ENCODE peak calls at places on chromosome 3, in four cellular contexts. L is right cardiac atrium, E is pancreas, X is thoracic aorta. W is an unnamed sample.

GRCh38 chr3:72756900-72757299 is 91.3 kb downstream of the SHQ1 start:
- DNase-seq in L (no peak), E (no peak), X (no peak), W (no peak)

GRCh38 chr3:7309707-7310106 is 448.8 kb downstream of the GRM7 start:
- DNase-seq in L (peak; percentile 79), E (no peak), X (no peak), W (no peak)

GRCh38 chr3:42728056-42728455 is 25.5 kb upstream of the HHATL start:
- DNase-seq in L (peak; percentile 60), E (peak; percentile 4), X (no peak), W (no peak)

GRCh38 chr3:188786424-188786823 is 385.3 kb upstream of the TPRG1 start:
- DNase-seq in L (no peak), E (no peak), X (no peak), W (no peak)

GRCh38 chr3:21041621-21042020 is 709.4 kb downstream of the ZNF385D start:
- DNase-seq in L (no peak), E (no peak), X (no peak), W (no peak)

GRCh38 chr3:150168694-150169093 is 198.0 kb upstream of the PFN2 start:
- DNase-seq in L (peak; percentile 47), E (peak; percentile 56), X (no peak), W (no peak)

GRCh38 chr3:180911876-180912303 is 580 bp upstream of the FXR1 start:
- DNase-seq in L (no peak), E (no peak), X (no peak), W (no peak)

GRCh38 chr3:12984023-12984823 is 89.0 kb downstream of the IQSEC1 start:
- DNase-seq in L (no peak), E (peak; percentile 68), X (no peak), W (peak; percentile 83)

GRCh38 chr3:60456180-60456579 is 795.1 kb downstream of the FHIT start:
- DNase-seq in L (no peak), E (no peak), X (no peak), W (no peak)

GRCh38 chr3:121836069-121836468 is 1.1 kb downstream of the EAF2 start:
- DNase-seq in L (no peak), E (no peak), X (no peak), W (no peak)

GRCh38 chr3:179929091-179929529 is 107.6 kb downstream of the PEX5L start:
- DNase-seq in L (peak; percentile 27), E (peak; percentile 37), X (no peak), W (peak; percentile 44)

GRCh38 chr3:126358038-126358815 is 1.0 kb upstream of the KLF15 start:
- DNase-seq in L (no peak), E (no peak), X (no peak), W (no peak)

GRCh38 chr3:64674591-64675076 is 13.2 kb downstream of the ADAMTS9 start:
- DNase-seq in L (no peak), E (no peak), X (no peak), W (no peak)
- H3K27ac ChIP-seq in L (no peak overlapping the region), E (no peak overlapping the region), X (peak overlapping the region; percentile 49), W (peak overlapping the region; percentile 10)

DNA sequence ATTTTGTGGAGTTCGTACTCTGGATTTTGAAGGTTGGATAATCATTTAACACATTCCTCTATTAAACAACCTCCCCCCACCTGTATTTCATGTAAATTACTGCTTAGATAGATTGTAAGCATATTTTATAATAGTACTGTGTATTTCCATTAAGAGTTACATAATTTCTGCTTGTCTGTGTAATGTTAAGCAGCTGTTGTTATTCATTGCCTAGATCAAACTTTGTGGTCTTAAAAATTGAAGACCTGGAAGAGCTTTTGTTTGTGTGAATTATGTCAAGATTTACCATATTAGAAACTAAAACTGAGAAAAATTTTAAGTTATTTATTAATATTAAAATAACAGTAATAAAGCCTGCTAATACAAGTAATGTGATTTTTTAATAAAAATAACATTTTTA is 11.1 kb downstream of the SETD5 start:
- DNase-seq in L (no peak), E (no peak), X (no peak), W (no peak)
- H3K27ac ChIP-seq in L (no peak overlapping the region), E (no peak overlapping the region), X (no peak overlapping the region), W (no peak overlapping the region)

GRCh38 chr3:185657691-185658503 is 71.8 kb downstream of the SENP2 start:
- DNase-seq in L (no peak), E (no peak), X (no peak), W (no peak)

GRCh38 chr3:185658504-185658912 is 72.4 kb downstream of the SENP2 start:
- DNase-seq in L (peak; percentile 72), E (no peak), X (peak; percentile 77), W (peak; percentile 40)

GRCh38 chr3:185655426-185656320 is 69.6 kb downstream of the SENP2 start:
- DNase-seq in L (no peak), E (no peak), X (no peak), W (no peak)

GRCh38 chr3:185656321-185656840 is 70.3 kb downstream of the SENP2 start:
- DNase-seq in L (peak; percentile 73), E (no peak), X (peak; percentile 31), W (no peak)

GRCh38 chr3:185657211-185657610 is 71.1 kb downstream of the SENP2 start:
- DNase-seq in L (no peak), E (no peak), X (no peak), W (no peak)
- H3K27ac ChIP-seq in L (peak overlapping the region; percentile 56), E (no peak overlapping the region), X (peak overlapping the region; percentile 36), W (peak overlapping the region; percentile 72)

DNA sequence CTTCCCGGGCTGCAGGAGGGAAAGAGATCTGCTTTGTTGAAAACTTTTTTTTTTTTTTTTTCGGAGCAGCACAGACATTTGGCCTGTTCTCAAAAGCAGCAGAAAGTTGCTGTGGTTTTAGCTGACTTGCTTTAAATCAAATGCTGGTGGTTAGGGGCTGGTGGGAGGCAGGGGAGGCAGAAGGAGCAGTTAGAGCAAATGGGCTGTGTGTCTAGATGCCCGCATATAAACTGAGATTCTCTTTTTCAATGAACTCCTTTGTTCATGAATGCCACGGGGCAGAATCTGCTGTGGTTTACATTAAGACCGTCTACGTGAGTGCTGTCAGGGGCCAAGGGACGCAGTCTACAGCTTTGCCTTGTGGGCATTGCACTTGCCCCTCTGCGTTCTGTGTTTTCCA is 95.9 kb downstream of the FLNB start:
- DNase-seq in L (no peak), E (no peak), X (no peak), W (no peak)
- H3K27ac ChIP-seq in L (no peak overlapping the region), E (peak overlapping the region; percentile 70), X (peak overlapping the region; percentile 87), W (peak overlapping the region; percentile 83)

DNA sequence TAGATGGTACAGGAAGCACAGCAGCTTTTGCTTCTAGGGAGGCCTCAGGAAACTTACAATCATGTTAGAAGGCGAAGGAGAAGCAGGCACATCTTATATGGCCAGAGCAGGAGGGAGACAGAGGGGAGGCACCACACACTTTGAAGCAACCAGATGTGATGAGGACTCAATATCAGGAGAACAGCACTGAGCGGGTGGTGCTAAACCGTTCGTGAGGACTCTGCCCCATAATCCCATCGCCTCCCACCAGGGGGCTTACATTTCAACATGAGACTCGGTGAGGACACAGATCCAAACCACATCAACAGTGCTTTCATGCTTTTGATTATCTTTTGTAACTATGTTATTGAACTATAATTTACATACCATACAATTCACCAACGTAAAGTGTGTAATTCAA is 7.6 kb upstream of the TMEM44 start:
- DNase-seq in L (no peak), E (no peak), X (no peak), W (no peak)
- H3K27ac ChIP-seq in L (peak overlapping the region; percentile 78), E (no peak overlapping the region), X (no peak overlapping the region), W (peak overlapping the region; percentile 52)

GRCh38 chr3:157274644-157275137 is 114.7 kb upstream of the CCNL1 start:
- DNase-seq in L (no peak), E (no peak), X (no peak), W (no peak)

GRCh38 chr3:157271283-157271882 is 111.4 kb upstream of the CCNL1 start:
- DNase-seq in L (no peak), E (no peak), X (no peak), W (no peak)

GRCh38 chr3:157279237-157279636 is 119.3 kb upstream of the CCNL1 start:
- DNase-seq in L (no peak), E (no peak), X (no peak), W (no peak)

GRCh38 chr3:157276801-157277200 is 116.9 kb upstream of the CCNL1 start:
- DNase-seq in L (no peak), E (no peak), X (no peak), W (no peak)

GRCh38 chr3:157275832-157276231 is 115.9 kb upstream of the CCNL1 start:
- DNase-seq in L (no peak), E (no peak), X (no peak), W (no peak)
- H3K27ac ChIP-seq in L (no peak overlapping the region), E (no peak overlapping the region), X (no peak overlapping the region), W (no peak overlapping the region)

GRCh38 chr3:38149701-38150100 is 11.2 kb downstream of the MYD88 start:
- DNase-seq in L (no peak), E (no peak), X (no peak), W (no peak)

GRCh38 chr3:38152660-38153059 is 12.7 kb upstream of the OXSR1 start:
- DNase-seq in L (no peak), E (no peak), X (no peak), W (no peak)

GRCh38 chr3:38153221-38153620 is 12.1 kb upstream of the OXSR1 start:
- DNase-seq in L (no peak), E (no peak), X (no peak), W (no peak)

GRCh38 chr3:38151667-38152265 is 13.3 kb downstream of the MYD88 start:
- DNase-seq in L (no peak), E (no peak), X (no peak), W (peak; percentile 51)

DNA sequence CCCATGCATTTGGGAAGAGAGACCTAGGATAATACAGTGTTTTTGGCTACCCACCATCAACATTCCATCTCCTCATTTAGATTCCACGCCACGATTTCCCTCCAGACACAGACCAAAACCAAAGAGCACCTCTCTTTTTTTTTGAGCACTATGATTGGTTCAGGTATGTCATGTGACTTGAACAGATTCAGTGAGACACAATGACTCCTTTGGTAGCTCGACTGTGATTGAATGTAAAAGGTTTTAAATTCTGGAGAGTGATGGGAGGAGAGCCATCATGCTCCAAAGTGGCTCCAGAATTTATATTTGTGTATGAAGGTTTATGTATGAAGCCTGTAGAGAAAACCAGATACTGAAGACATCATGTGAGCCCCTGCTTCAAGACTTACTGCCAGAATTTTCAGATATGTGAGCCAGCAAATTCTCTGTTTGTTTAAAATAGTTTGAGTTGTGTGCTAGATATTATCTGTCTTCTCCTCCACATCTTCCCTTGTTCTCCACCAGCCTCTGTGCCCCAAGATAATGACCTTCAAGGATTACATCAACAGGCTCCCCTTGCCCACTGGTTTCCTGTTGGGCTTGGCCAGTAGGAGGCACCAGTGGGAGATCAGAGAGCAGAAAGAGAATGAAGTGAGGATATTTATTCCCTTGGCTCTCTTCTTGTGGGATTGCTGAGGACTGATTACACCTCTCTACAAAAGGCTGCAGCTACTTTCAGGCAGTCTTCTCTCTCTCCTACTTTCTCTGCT is 12.5 kb downstream of the MYD88 start:
- DNase-seq in L (no peak), E (no peak), X (no peak), W (no peak)
- H3K27ac ChIP-seq in L (no peak overlapping the region), E (no peak overlapping the region), X (no peak overlapping the region), W (peak overlapping the region; percentile 16)

DNA sequence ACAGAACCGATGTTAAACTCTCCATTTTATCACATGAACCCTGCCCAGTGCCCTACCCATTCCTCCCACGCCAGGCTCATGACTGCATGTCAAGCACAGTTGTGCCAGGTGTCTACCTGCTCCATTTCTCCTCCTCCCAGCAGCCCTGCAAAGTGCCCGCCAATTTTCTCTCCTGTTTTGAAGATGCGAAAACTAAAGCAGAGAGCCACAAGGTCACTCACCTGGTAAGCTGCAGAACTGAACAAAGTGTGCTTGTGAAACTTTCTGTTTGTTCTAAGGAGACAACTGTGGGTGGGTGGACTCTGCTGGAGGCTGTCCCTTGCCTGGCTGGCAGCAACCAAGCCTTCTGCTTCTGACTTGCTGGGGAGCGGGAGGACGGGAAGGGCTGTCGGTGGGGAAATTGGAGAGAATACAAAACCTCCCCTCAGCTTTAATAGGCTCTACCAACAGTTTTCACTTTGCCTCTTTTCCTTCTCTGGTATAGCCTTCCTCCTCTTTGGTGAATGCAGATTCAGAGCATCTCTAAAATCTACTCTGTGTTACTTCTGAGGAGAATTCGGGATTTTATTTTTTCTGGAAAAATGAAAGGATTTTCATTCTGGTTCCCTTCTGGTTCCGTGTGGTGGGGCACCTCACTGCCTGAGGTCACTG is 23.0 kb downstream of the LIMD1 start:
- DNase-seq in L (no peak), E (peak; percentile 83), X (no peak), W (peak; percentile 63)
- H3K27ac ChIP-seq in L (no peak overlapping the region), E (peak overlapping the region; percentile 61), X (no peak overlapping the region), W (peak overlapping the region; percentile 56)